ENCODE peak calls at places on chromosomes 12 and 14, in four cellular contexts. U is IMR-90; R is OCI-LY7; E is effector memory CD4-positive, alpha-beta T cell. X is an unnamed sample. For H3K4me1 and H3K9me3, the result is how much of the 10 kb centered on the place peaks cover.

GRCh38 chr12:19454837-19455236 is 15.5 kb downstream of the AEBP2 start:
- DNase-seq in E (no peak), R (no peak), U (no peak), X (no peak)

GRCh38 chr14:77353469-77354141 is 23.3 kb downstream of the TMED8 start:
- DNase-seq in U (no peak), E (no peak), R (no peak), X (no peak)

GRCh38 chr14:39033371-39033770 is 69.7 kb downstream of the SEC23A start:
- DNase-seq in U (peak), R (no peak), E (no peak), X (no peak)

GRCh38 chr14:81264011-81264410 is 43.3 kb upstream of the GTF2A1 start:
- DNase-seq in U (no peak), E (no peak), R (no peak), X (no peak)

GRCh38 chr12:10220398-10221077 is 7.9 kb downstream of the GABARAPL1 start:
- DNase-seq in R (no peak), E (no peak), U (peak), X (no peak)

GRCh38 chr14:73567951-73568885 is 795 bp upstream of the ACOT2 start:
- DNase-seq in U (peak), E (no peak), R (no peak), X (no peak)

GRCh38 chr12:1841606-1842182 is 21.3 kb downstream of the LRTM2 start:
- DNase-seq in U (no peak), E (no peak), R (no peak), X (no peak)

GRCh38 chr12:51687142-51687935 is 96.3 kb downstream of the SCN8A start:
- DNase-seq in R (no peak), E (no peak), U (peak), X (no peak)

GRCh38 chr12:78398750-78399149 is 465.8 kb upstream of the SYT1 start:
- DNase-seq in U (no peak), R (no peak), E (no peak), X (no peak)

GRCh38 chr12:114665411-114666181 is 18.4 kb downstream of the TBX3 start:
- DNase-seq in R (no peak), E (no peak), U (no peak), X (no peak)

GRCh38 chr14:50740858-50741257 is 72.8 kb upstream of the SAV1 start:
- DNase-seq in R (no peak), U (no peak), E (no peak), X (no peak)

GRCh38 chr14:50733479-50733878 is 65.4 kb upstream of the SAV1 start:
- DNase-seq in E (no peak), U (no peak), R (no peak), X (no peak)

GRCh38 chr14:50739186-50739585 is 71.1 kb upstream of the SAV1 start:
- DNase-seq in E (no peak), U (no peak), R (no peak), X (no peak)

GRCh38 chr14:50736932-50737419 is 68.9 kb upstream of the SAV1 start:
- DNase-seq in R (no peak), E (no peak), U (no peak), X (peak)

DNA sequence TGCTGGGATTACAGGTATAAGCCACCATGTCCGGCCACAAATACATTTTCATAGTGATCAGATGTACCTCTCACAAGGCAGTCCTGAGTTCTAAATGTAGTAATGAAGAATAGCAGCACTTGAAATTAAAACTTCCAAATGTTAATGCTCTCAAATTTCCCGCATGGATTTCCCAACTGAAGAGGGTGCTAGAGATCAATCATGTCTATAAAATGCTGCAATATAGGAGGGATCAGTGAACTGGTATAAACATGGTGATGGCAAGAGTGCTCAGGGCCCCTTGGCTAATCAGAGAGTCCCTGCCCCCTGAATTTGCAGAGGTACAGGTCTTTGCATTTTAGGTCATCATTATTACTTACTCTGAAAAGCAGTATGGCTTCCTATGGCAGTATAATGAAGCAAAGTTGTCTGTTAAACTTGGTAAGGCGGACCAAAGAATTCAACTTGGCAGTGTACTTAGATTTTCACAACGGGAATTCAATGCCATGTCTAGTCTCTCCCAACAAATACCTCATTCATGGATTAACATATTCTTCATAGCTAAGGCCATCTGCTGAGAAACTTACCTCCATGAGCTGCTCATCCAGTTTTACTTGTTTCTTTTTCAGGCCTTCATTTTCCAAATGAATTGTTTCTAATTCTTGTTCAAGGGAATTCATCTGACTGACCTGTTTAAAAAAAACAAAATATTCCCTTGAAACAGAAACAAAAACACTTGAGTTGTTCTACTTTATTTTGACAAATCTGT is 67.0 kb upstream of the SAV1 start:
- DNase-seq in E (no peak), R (no peak), U (no peak), X (no peak)
- H3K4me1 ChIP-seq in E (under half), R (under half), U (under half), X (under half)

GRCh38 chr12:132950844-132951535 is 5.1 kb downstream of the ZNF605 start:
- DNase-seq in U (no peak), R (no peak), E (no peak), X (no peak)

GRCh38 chr12:132952371-132953162 is 3.5 kb downstream of the ZNF605 start:
- DNase-seq in U (no peak), E (no peak), R (no peak), X (no peak)

GRCh38 chr12:132949936-132950837 is 5.9 kb downstream of the ZNF605 start:
- DNase-seq in R (no peak), U (no peak), E (no peak), X (no peak)

GRCh38 chr12:132953163-132953425 is 3.0 kb downstream of the ZNF605 start:
- DNase-seq in R (no peak), E (no peak), U (no peak), X (no peak)

DNA sequence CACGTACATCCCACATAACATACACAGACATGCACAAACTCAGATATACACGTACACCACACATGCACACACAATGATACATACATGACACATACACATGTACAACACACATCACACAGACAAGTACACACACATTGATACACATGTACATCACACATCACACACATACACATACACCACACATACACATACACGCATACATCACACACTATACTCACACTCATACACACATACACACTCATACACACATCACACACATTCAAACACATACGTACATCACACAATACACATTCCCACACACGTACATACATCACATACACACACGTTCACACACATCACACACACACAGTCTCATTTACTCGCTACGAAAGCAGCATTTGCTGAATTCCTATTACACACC is 4.5 kb downstream of the ZNF605 start:
- DNase-seq in R (no peak), E (no peak), U (no peak), X (no peak)
- H3K9me3 ChIP-seq in R (under half), E (under half), U (half or more), X (under half)

GRCh38 chr14:100130471-100130870 is 29.0 kb downstream of the DEGS2 start:
- DNase-seq in R (no peak), U (no peak), E (no peak), X (no peak)

GRCh38 chr14:100129161-100129589 is 30.3 kb downstream of the DEGS2 start:
- DNase-seq in E (no peak), R (no peak), U (peak), X (no peak)

GRCh38 chr14:100127853-100128455 is 31.5 kb downstream of the DEGS2 start:
- DNase-seq in U (no peak), E (no peak), R (no peak), X (no peak)

GRCh38 chr14:100126401-100126800 is 33.0 kb downstream of the DEGS2 start:
- DNase-seq in U (no peak), E (no peak), R (no peak), X (no peak)

GRCh38 chr14:100128688-100129087 is 30.8 kb downstream of the DEGS2 start:
- DNase-seq in U (no peak), E (no peak), R (no peak), X (no peak)
- H3K4me1 ChIP-seq in U (under half), E (under half), R (under half), X (under half)

GRCh38 chr12:34371050-34371449 is 348.8 kb downstream of the ALG10 start:
- DNase-seq in U (no peak), E (no peak), R (no peak), X (no peak)
- H3K9me3 ChIP-seq in U (under half), E (under half), R (under half), X (under half)

DNA sequence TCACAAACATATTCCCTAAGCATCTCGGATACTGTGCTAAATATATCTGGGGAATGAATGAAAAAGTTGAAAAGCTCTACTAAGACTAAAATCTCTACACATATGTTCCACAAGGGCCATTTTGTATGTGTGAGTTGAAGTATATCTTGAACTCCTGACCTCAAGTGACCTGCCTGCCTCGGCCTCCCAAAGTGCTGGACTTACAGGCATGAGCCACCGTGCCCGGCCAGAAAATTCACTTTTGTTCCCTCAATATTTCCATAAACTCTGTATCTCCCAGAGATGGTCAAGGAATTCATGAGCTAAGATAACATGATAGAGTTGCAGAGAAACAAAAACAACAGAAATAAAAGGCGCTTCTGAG is 1.5 kb upstream of the TUBA1C start:
- DNase-seq in U (no peak), R (no peak), E (no peak), X (no peak)
- H3K4me1 ChIP-seq in U (under half), R (under half), E (under half), X (under half)

GRCh38 chr12:127175361-127175760 is 1091.6 kb upstream of the TMEM132C start:
- DNase-seq in U (no peak), R (no peak), E (no peak), X (no peak)

GRCh38 chr12:127176804-127177203 is 1090.2 kb upstream of the TMEM132C start:
- DNase-seq in R (no peak), U (no peak), E (no peak), X (no peak)

GRCh38 chr12:127178039-127178438 is 1088.9 kb upstream of the TMEM132C start:
- DNase-seq in E (no peak), R (no peak), U (no peak), X (no peak)

GRCh38 chr12:127179199-127179598 is 1087.8 kb upstream of the TMEM132C start:
- DNase-seq in R (no peak), U (no peak), E (no peak), X (no peak)

GRCh38 chr12:127178463-127178862 is 1088.5 kb upstream of the TMEM132C start:
- DNase-seq in E (no peak), U (no peak), R (no peak), X (no peak)
- H3K9me3 ChIP-seq in E (under half), U (under half), R (under half), X (under half)

GRCh38 chr12:92362785-92363184 is 217.1 kb upstream of the BTG1 start:
- DNase-seq in U (no peak), E (no peak), R (peak), X (no peak)
- H3K4me1 ChIP-seq in U (under half), E (under half), R (half or more), X (half or more)

GRCh38 chr14:27012641-27013040 is 414.8 kb upstream of the NOVA1 start:
- DNase-seq in E (no peak), U (no peak), R (no peak), X (no peak)

DNA sequence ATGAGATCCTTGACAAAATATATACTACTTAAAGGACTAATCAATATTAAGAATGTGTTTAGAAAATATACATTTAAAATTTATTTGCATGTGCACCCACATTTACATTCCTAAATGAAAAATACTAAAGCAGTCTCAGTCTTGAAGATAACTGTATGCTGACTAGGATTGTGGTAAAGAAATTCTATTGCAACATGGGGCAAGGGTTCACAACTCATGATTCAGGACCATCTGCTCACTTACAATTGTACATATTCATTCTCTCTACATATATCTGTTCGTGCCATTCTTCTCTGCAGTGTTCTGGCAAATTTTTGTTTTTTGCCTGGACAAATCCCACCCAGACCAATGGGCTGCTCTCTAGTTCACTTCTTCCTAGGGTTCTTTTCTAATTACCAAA is 417.2 kb upstream of the NOVA1 start:
- DNase-seq in U (no peak), E (no peak), R (no peak), X (no peak)
- H3K9me3 ChIP-seq in U (under half), E (under half), R (under half), X (under half)

DNA sequence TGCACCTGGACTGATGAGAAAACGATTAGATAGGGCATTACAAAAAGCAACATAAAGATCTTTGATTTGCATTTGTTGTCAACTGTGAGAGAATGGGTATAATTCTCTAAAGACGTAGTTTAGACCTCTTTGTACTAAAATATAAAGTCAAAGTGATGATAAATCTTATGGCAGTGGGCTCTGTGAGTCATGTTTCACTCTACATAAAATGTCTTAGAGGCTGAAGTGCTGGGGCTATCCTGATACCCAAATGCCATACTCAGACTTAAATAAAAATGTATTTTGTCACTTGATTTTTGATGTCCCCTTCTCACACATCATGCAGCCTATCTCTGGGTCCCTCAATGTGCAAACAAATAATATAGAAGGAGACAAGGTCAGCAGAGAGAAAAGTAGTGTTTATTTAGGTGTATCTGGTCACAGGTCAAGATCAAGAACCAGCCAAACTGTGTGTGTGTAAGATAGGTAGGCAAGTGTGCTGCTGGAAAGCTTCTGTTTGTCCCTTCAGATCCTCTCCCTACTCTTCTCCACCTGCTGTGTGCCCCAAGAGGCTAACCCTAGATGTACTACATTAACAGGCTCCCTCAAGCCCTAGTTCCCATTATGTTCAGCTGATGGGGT is 7.0 kb upstream of the NIN start:
- DNase-seq in U (no peak), R (no peak), E (no peak), X (no peak)
- H3K4me1 ChIP-seq in U (under half), R (under half), E (under half), X (under half)